ENCODE peak calls at places on chromosomes 5 and 9, in nine cellular contexts. D is uterus, B is IMR-90, T is RWPE2, W is neuronal stem cell, C is brain microvascular endothelial cell, A is gastrocnemius medialis, G is cardiac muscle cell, V is GM23248. F is an unnamed sample.

GRCh38 chr5:40904205-40904993 is 4.9 kb upstream of the C7 start:
- DNase-seq in D (peak), B (peak), T (no peak), W (peak), C (peak), A (peak), G (peak), V (peak), F (peak)

GRCh38 chr9:113454914-113455761 is 8.4 kb upstream of the RGS3 start:
- DNase-seq in D (peak), B (peak), T (no peak), W (no peak), C (peak), A (no peak), G (peak), V (peak), F (peak)

GRCh38 chr9:107215381-107215780 is 67.7 kb upstream of the RAD23B start:
- DNase-seq in D (no peak), B (peak), T (no peak), W (no peak), C (peak), A (no peak), G (no peak), V (peak), F (no peak)

GRCh38 chr9:109903515-109904138 is 123.6 kb downstream of the PALM2AKAP2 start:
- DNase-seq in D (peak), B (peak), T (no peak), W (peak), C (peak), A (no peak), G (peak), V (peak), F (peak)

GRCh38 chr5:5293029-5293428 is 129.4 kb upstream of the ICE1 start:
- DNase-seq in D (no peak), B (no peak), T (no peak), W (no peak), C (no peak), A (no peak), G (no peak), V (no peak), F (no peak)

GRCh38 chr5:40410939-40411635 is 268.6 kb upstream of the PTGER4 start:
- DNase-seq in D (no peak), B (peak), T (peak), W (no peak), C (peak), A (no peak), G (no peak), V (peak), F (no peak)

GRCh38 chr5:172284275-172284971 is 859 bp upstream of the UBTD2 start:
- DNase-seq in D (no peak), B (no peak), T (peak), W (no peak), C (no peak), A (no peak), G (no peak), V (peak), F (peak)

GRCh38 chr5:180067986-180068385 is 3.6 kb downstream of the RNF130 start:
- DNase-seq in D (no peak), B (no peak), T (no peak), W (no peak), C (no peak), A (no peak), G (no peak), V (no peak), F (no peak)

GRCh38 chr9:108259917-108260675 is 595.7 kb downstream of the ACTL7B start:
- DNase-seq in D (no peak), B (no peak), T (no peak), W (no peak), C (no peak), A (no peak), G (no peak), V (peak), F (no peak)

GRCh38 chr9:14294659-14295058 is 19.3 kb downstream of the NFIB start:
- DNase-seq in D (no peak), B (no peak), T (no peak), W (no peak), C (no peak), A (no peak), G (no peak), V (no peak), F (no peak)

GRCh38 chr9:128419061-128419925 is 1.4 kb upstream of the CERCAM start:
- DNase-seq in D (peak), B (peak), T (no peak), W (no peak), C (no peak), A (no peak), G (peak), V (peak), F (no peak)

GRCh38 chr9:83154087-83154736 is 91.3 kb upstream of the RASEF start:
- DNase-seq in D (no peak), B (peak), T (no peak), W (no peak), C (peak), A (peak), G (no peak), V (peak), F (no peak)

GRCh38 chr5:95655575-95655974 is 9.0 kb downstream of the RFESD start:
- DNase-seq in D (no peak), B (no peak), T (no peak), W (no peak), C (no peak), A (no peak), G (peak), V (no peak), F (no peak)
- H3K4me3 ChIP-seq in D (no peak), B (no peak), T (no peak), W (no peak), C (no peak), A (no peak), G (no peak), V (no peak), F (no peak)

DNA sequence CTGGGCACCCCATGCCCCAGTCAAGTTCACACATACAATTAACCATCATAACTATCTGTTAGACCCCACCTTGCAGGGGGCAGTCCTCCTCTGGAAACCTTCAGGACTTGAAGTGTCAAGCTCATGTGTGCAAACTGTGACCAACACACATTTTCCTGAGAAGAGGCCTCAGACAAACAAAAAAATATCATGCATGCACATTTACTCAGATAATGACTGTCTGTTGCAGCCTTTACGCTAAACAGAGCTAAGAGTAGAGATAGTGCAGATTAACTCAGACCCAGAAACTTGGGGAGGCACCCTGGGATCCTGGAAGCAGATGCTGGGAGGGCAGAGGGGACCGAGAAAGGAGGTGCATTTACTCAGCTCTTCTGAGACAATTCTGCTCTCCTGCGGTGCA is 3.6 kb upstream of the S1PR3 start:
- DNase-seq in D (no peak), B (no peak), T (no peak), W (no peak), C (no peak), A (no peak), G (no peak), V (no peak), F (no peak)
- H3K27ac ChIP-seq in D (no peak), B (no peak), T (no peak), W (no peak), C (no peak), A (no peak), G (no peak), V (no peak), F (no peak)

GRCh38 chr5:159304961-159305595 is 25.2 kb downstream of the IL12B start:
- DNase-seq in D (no peak), B (peak), T (no peak), W (no peak), C (no peak), A (no peak), G (no peak), V (no peak), F (no peak)

GRCh38 chr5:159313197-159313596 is 17.1 kb downstream of the IL12B start:
- DNase-seq in D (no peak), B (no peak), T (no peak), W (no peak), C (no peak), A (no peak), G (no peak), V (no peak), F (no peak)

GRCh38 chr5:159309689-159310433 is 20.4 kb downstream of the IL12B start:
- DNase-seq in D (no peak), B (no peak), T (no peak), W (no peak), C (no peak), A (no peak), G (no peak), V (no peak), F (no peak)

GRCh38 chr5:159311063-159311462 is 19.2 kb downstream of the IL12B start:
- DNase-seq in D (no peak), B (no peak), T (no peak), W (no peak), C (no peak), A (no peak), G (no peak), V (no peak), F (no peak)

GRCh38 chr5:159310492-159310891 is 19.8 kb downstream of the IL12B start:
- DNase-seq in D (no peak), B (no peak), T (no peak), W (peak), C (peak), A (no peak), G (peak), V (no peak), F (peak)
- H3K4me3 ChIP-seq in D (no peak), B (no peak), T (no peak), W (no peak), C (peak), A (no peak), G (no peak), V (no peak), F (no peak)

GRCh38 chr9:91163441-91163772 is 198.3 kb downstream of the AUH start:
- DNase-seq in D (no peak), B (no peak), T (no peak), W (no peak), C (no peak), A (no peak), G (no peak), V (no peak), F (no peak)

GRCh38 chr9:91163773-91164471 is 197.8 kb downstream of the AUH start:
- DNase-seq in D (no peak), B (no peak), T (no peak), W (no peak), C (no peak), A (no peak), G (no peak), V (no peak), F (peak)

GRCh38 chr9:91164724-91165520 is 196.8 kb downstream of the AUH start:
- DNase-seq in D (peak), B (peak), T (peak), W (no peak), C (peak), A (peak), G (no peak), V (peak), F (peak)

GRCh38 chr9:91162784-91163440 is 198.8 kb downstream of the AUH start:
- DNase-seq in D (no peak), B (no peak), T (no peak), W (no peak), C (no peak), A (peak), G (peak), V (no peak), F (peak)

DNA sequence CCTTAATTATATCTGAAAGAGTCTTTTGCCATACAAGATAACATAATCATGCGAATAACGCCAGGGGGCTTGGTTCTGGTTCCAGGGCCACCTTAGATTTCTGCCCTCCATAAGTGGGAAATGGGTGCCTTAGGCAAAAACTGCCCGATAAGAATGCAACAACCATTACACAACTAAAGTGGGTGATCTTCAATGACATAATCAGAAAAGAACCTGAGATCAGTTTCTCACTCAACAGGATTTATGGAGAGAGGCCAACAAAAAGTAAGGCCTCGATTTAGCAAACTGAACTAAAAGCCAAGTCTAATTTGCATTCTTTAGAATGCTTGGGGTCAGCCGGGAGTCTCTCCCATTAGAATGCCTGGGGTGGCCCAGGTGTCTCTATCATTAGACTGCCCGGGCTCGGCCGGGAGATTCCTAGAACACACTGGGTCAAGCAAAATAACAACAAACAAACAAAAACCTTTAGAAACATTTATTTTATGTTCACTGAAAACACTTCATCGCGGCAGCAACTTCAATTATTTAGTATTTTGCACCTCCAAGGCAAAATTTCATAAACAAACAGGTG is 194.8 kb downstream of the AUH start:
- DNase-seq in D (no peak), B (peak), T (no peak), W (no peak), C (peak), A (no peak), G (no peak), V (peak), F (no peak)
- H3K27ac ChIP-seq in D (no peak), B (no peak), T (no peak), W (no peak), C (no peak), A (no peak), G (no peak), V (no peak), F (no peak)

DNA sequence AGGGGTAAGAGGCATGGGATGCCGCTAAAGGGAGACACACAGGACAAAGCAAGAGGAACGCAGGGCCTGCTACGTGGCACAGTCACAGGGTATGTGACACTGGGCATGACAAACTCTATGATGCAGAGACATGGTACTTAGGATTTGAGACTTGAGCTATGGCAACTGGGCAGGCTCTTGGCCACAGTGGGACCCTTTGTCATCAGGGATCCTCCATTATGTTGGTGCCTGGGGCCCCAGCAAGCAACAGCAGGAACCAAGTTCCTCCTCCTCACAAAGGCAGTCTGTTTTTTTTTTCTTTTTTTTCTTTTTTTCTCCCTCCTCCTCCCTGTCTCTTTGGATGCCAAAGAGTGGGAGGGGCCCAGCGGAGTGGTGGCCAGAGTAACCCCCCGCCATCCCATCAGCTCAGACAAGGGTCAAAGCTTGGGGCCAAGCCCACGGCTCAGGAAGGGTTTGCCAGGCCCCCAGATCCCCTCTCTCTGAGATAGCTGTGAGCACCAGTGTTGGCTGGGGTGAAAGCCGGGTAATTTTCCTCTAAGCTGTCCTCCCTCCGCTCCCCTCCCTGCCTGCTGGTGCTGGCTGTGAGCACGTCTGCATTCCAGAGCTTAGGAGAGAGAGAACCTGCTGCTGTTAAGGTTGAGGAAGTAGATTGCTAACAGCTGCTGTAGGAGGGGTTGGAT is 21.1 kb downstream of the GSN start:
- DNase-seq in D (peak), B (peak), T (no peak), W (peak), C (no peak), A (peak), G (peak), V (peak), F (peak)
- H3K4me3 ChIP-seq in D (no peak), B (no peak), T (no peak), W (no peak), C (no peak), A (no peak), G (no peak), V (no peak), F (no peak)

DNA sequence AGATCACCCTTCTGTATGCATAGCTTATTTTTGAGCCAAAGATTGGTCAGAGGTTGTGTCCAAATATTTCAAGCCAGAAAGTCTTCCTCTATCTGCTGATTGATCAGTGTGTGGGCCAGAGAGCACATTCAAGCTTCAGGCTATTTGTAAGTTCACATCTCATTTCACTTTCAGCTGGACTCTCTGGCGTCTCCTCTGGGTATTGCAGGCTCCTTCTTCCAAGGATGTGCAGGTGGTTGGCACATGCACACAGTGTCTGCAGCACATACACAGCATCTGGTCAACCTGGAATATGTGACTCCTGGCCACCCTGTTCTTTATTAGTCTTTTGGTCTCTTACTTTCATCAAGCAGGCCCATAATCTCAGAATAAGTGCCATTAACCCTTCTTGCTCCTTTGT is 516.1 kb downstream of the ANXA1 start:
- DNase-seq in D (no peak), B (no peak), T (no peak), W (no peak), C (no peak), A (no peak), G (no peak), V (peak), F (no peak)
- H3K27ac ChIP-seq in D (no peak), B (no peak), T (no peak), W (no peak), C (no peak), A (no peak), G (no peak), V (no peak), F (no peak)

DNA sequence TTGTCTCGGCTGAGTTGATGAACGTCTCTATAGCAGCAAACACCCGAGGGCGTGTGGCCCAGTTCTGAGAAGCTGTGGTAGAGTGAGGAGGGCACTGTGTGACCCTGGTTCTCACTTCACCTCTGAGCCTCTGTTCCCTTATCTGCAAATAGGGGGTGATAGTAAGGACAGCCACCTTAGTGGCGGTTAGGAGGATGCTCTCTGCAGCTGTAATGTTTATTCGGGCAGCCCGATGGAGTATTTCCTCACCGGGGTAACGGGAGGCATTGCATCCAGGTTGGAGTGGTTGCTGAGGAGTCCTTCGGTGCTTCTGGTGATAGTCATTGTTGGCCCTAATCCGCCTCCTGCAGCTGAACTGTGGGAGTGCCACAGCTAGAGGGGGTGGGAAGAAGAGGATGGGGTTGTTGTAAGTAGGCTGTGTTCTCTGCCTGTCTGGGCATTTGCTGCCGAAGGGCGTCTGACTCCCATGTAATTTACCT is 13.9 kb downstream of the PRRC2B start:
- DNase-seq in D (peak), B (no peak), T (no peak), W (no peak), C (no peak), A (no peak), G (peak), V (peak), F (peak)
- H3K4me3 ChIP-seq in D (peak), B (no peak), T (no peak), W (no peak), C (no peak), A (peak), G (no peak), V (peak), F (no peak)

DNA sequence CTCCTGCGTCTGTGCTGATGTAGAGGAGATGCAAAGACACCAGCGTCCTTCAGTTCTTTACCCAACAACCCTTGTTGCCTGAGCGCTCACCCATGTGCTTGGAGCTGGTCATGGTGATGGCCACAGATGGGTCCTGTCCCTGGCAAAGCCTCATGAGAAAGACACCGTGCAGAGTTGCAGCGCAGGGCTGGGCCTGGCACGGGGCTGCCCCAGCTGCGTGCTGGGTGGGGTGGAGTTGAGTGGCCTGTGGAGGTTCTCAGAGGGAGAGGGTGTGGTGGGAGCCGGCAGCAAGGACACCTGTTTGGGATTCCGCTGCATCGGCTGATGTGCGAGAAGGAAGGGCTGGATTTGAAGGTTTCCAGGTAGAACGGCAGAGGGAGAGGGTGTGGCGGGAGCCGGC is 125.2 kb upstream of the CACNA1B start:
- DNase-seq in D (no peak), B (no peak), T (no peak), W (no peak), C (no peak), A (no peak), G (no peak), V (no peak), F (no peak)
- H3K27ac ChIP-seq in D (no peak), B (no peak), T (no peak), W (no peak), C (no peak), A (no peak), G (no peak), V (no peak), F (no peak)

DNA sequence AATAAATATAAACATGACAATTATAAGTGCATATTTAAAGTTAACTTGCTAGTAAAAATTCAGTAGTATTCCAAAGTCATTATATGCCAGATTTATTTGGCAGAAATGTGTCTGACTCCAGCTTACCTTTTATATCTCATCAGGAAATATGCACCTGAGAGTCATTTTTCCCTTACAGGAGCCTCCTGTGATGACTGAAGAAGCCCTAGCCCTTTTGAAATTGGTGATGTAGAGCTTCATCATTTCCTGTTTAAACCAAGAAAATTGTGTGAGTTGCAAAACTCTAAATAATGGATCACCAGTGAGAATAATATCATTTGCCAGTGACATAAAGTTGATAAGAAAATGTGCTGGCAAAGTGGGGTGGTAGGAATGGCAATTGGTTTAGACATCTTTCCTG is 42.1 kb upstream of the CTNND2 start:
- DNase-seq in D (no peak), B (no peak), T (no peak), W (no peak), C (no peak), A (no peak), G (no peak), V (no peak), F (no peak)
- H3K4me3 ChIP-seq in D (no peak), B (no peak), T (no peak), W (no peak), C (no peak), A (no peak), G (no peak), V (no peak), F (no peak)

GRCh38 chr9:120443976-120444375 is 136.0 kb downstream of the CDK5RAP2 start:
- DNase-seq in D (no peak), B (no peak), T (no peak), W (no peak), C (no peak), A (no peak), G (no peak), V (no peak), F (no peak)
- H3K27ac ChIP-seq in D (no peak), B (peak), T (no peak), W (no peak), C (peak), A (no peak), G (no peak), V (peak), F (no peak)